ENCODE peak calls at places on chromosomes 6 and 20, in seven cellular contexts. One of them, this sample, is unnamed.

GRCh38 chr6:117463762-117464665 is 18.5 kb upstream of the DCBLD1 start:
- DNase-seq in heart left ventricle: no peak
- DNase-seq in AG10803: peak
- DNase-seq in HCT116: no peak
- DNase-seq in uterus: no peak
- DNase-seq in thoracic aorta: no peak
- DNase-seq in neural crest cell: no peak
- DNase-seq in this sample: no peak

GRCh38 chr6:139595183-139595582 is 220.7 kb upstream of the CITED2 start:
- DNase-seq in neural crest cell: no peak
- DNase-seq in uterus: no peak
- DNase-seq in thoracic aorta: no peak
- DNase-seq in heart left ventricle: no peak
- DNase-seq in AG10803: peak
- DNase-seq in HCT116: no peak
- DNase-seq in this sample: no peak

GRCh38 chr20:51978081-51978501 is 175.8 kb upstream of the SALL4 start:
- DNase-seq in AG10803: no peak
- DNase-seq in uterus: no peak
- DNase-seq in heart left ventricle: no peak
- DNase-seq in neural crest cell: no peak
- DNase-seq in HCT116: no peak
- DNase-seq in thoracic aorta: no peak
- DNase-seq in this sample: no peak

GRCh38 chr20:2838170-2838797 is 2.2 kb downstream of the PCED1A start:
- DNase-seq in heart left ventricle: no peak
- DNase-seq in neural crest cell: no peak
- DNase-seq in uterus: no peak
- DNase-seq in HCT116: no peak
- DNase-seq in AG10803: no peak
- DNase-seq in thoracic aorta: no peak
- DNase-seq in this sample: no peak

GRCh38 chr6:34520645-34521462 is 35.3 kb downstream of the SPDEF start:
- DNase-seq in neural crest cell: no peak
- DNase-seq in AG10803: no peak
- DNase-seq in heart left ventricle: peak
- DNase-seq in HCT116: no peak
- DNase-seq in thoracic aorta: no peak
- DNase-seq in uterus: no peak
- DNase-seq in this sample: no peak

GRCh38 chr6:91565207-91565606 is 978.3 kb upstream of the MAP3K7 start:
- DNase-seq in HCT116: no peak
- DNase-seq in AG10803: no peak
- DNase-seq in heart left ventricle: no peak
- DNase-seq in thoracic aorta: no peak
- DNase-seq in uterus: no peak
- DNase-seq in neural crest cell: no peak
- DNase-seq in this sample: no peak

GRCh38 chr20:33936651-33937050 is 57.1 kb upstream of the RALY start:
- DNase-seq in heart left ventricle: no peak
- DNase-seq in AG10803: no peak
- DNase-seq in HCT116: no peak
- DNase-seq in neural crest cell: no peak
- DNase-seq in thoracic aorta: no peak
- DNase-seq in uterus: no peak
- DNase-seq in this sample: no peak

GRCh38 chr6:124056884-124057283 is 253.2 kb downstream of the NKAIN2 start:
- DNase-seq in AG10803: no peak
- DNase-seq in thoracic aorta: no peak
- DNase-seq in neural crest cell: no peak
- DNase-seq in HCT116: no peak
- DNase-seq in heart left ventricle: no peak
- DNase-seq in uterus: no peak
- DNase-seq in this sample: no peak

GRCh38 chr20:8018928-8019177 is 708 bp downstream of the TMX4 start:
- DNase-seq in neural crest cell: no peak
- DNase-seq in thoracic aorta: no peak
- DNase-seq in heart left ventricle: no peak
- DNase-seq in AG10803: peak
- DNase-seq in HCT116: no peak
- DNase-seq in uterus: no peak
- DNase-seq in this sample: no peak

GRCh38 chr20:15047100-15047499 is 709.7 kb upstream of the FLRT3 start:
- DNase-seq in HCT116: no peak
- DNase-seq in uterus: no peak
- DNase-seq in AG10803: no peak
- DNase-seq in thoracic aorta: no peak
- DNase-seq in heart left ventricle: no peak
- DNase-seq in neural crest cell: no peak
- DNase-seq in this sample: no peak

GRCh38 chr6:111482236-111482958 is 621 bp downstream of the REV3L start:
- DNase-seq in neural crest cell: peak
- DNase-seq in HCT116: no peak
- DNase-seq in AG10803: peak
- DNase-seq in thoracic aorta: peak
- DNase-seq in uterus: peak
- DNase-seq in heart left ventricle: peak
- DNase-seq in this sample: peak

GRCh38 chr6:75196051-75196743 is 9.7 kb downstream of the COL12A1 start:
- DNase-seq in heart left ventricle: no peak
- DNase-seq in AG10803: peak
- DNase-seq in uterus: no peak
- DNase-seq in neural crest cell: no peak
- DNase-seq in thoracic aorta: no peak
- DNase-seq in HCT116: no peak
- DNase-seq in this sample: no peak

GRCh38 chr6:15776458-15776980 is 113.7 kb upstream of the DTNBP1 start:
- DNase-seq in heart left ventricle: no peak
- DNase-seq in thoracic aorta: no peak
- DNase-seq in AG10803: no peak
- DNase-seq in neural crest cell: no peak
- DNase-seq in uterus: no peak
- DNase-seq in HCT116: no peak
- DNase-seq in this sample: no peak

GRCh38 chr6:18503588-18504231 is 116.6 kb downstream of the RNF144B start:
- DNase-seq in AG10803: peak
- DNase-seq in neural crest cell: peak
- DNase-seq in heart left ventricle: peak
- DNase-seq in thoracic aorta: no peak
- DNase-seq in uterus: peak
- DNase-seq in HCT116: peak
- DNase-seq in this sample: no peak
- TF ChIP-seq CTCF in AG10803: peak
- TF ChIP-seq CTCF in neural crest cell: peak
- TF ChIP-seq CTCF in heart left ventricle: peak
- TF ChIP-seq CTCF in thoracic aorta: peak
- TF ChIP-seq CTCF in uterus: peak
- TF ChIP-seq CTCF in HCT116: peak
- TF ChIP-seq CTCF in this sample: peak

DNA sequence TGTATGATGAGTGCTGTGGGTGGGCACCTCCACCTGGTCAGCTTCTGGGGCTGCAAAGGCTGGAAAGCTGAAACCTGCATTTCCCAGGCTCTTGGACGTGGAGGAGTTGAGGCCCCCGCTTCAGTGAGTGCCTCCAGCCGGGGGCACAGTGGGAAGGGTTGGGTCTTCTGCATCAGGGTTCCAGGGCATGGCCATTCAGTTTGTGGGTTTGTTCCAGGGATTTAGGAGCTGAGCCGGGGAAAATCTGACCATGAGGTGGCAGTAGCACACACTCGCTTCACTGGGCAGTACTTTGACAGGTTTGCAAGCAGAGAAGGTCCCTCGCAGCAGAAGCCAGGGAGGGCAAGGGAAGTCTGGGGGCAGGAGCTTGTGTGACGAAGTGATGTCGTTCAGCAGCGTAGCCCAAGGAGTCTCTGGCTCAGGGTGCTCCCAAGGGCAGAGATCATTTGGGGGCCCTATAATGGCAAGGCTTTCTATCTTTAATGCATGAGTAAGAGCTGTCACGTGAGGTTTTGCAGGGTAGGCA is 69.5 kb upstream of the SULF2 start:
- DNase-seq in heart left ventricle: no peak
- DNase-seq in HCT116: peak
- DNase-seq in neural crest cell: peak
- DNase-seq in uterus: no peak
- DNase-seq in AG10803: peak
- DNase-seq in thoracic aorta: no peak
- DNase-seq in this sample: no peak
- TF ChIP-seq CTCF in heart left ventricle: peak
- TF ChIP-seq CTCF in HCT116: peak
- TF ChIP-seq CTCF in neural crest cell: peak
- TF ChIP-seq CTCF in uterus: no peak
- TF ChIP-seq CTCF in AG10803: peak
- TF ChIP-seq CTCF in thoracic aorta: no peak
- TF ChIP-seq CTCF in this sample: no peak

GRCh38 chr6:166516256-166516655 is 70.2 kb downstream of the RAMACL start:
- DNase-seq in neural crest cell: no peak
- DNase-seq in heart left ventricle: no peak
- DNase-seq in HCT116: no peak
- DNase-seq in uterus: no peak
- DNase-seq in thoracic aorta: no peak
- DNase-seq in AG10803: no peak
- DNase-seq in this sample: no peak

GRCh38 chr6:166512567-166512966 is 73.9 kb downstream of the RAMACL start:
- DNase-seq in HCT116: peak
- DNase-seq in AG10803: no peak
- DNase-seq in neural crest cell: no peak
- DNase-seq in uterus: no peak
- DNase-seq in thoracic aorta: no peak
- DNase-seq in heart left ventricle: no peak
- DNase-seq in this sample: no peak

GRCh38 chr6:166515072-166515810 is 71.2 kb downstream of the RAMACL start:
- DNase-seq in HCT116: peak
- DNase-seq in heart left ventricle: no peak
- DNase-seq in AG10803: peak
- DNase-seq in thoracic aorta: no peak
- DNase-seq in uterus: no peak
- DNase-seq in neural crest cell: no peak
- DNase-seq in this sample: no peak

GRCh38 chr6:166511316-166511715 is 75.2 kb downstream of the RAMACL start:
- DNase-seq in AG10803: peak
- DNase-seq in thoracic aorta: no peak
- DNase-seq in neural crest cell: no peak
- DNase-seq in HCT116: no peak
- DNase-seq in uterus: no peak
- DNase-seq in heart left ventricle: no peak
- DNase-seq in this sample: no peak

DNA sequence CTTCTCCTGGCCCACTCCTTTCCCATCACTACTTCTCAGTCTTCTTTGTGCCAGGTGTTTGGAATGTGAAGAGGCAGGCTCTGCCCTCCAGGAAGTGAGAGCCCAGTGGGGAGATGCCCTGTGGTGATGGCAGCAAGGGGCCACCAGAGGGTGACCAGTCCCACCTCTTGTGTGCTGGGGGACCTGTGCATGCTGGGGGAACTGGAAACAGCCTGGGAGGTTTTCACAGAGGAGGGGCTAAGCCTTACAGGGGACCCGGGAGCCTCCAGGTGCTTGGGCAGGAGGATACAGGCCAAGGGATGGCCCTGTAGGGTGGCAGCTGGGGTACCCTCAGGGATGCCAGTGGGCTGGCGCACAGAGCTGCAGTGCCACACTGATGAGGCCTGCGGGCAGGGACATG is 72.3 kb downstream of the RAMACL start:
- DNase-seq in uterus: no peak
- DNase-seq in neural crest cell: no peak
- DNase-seq in AG10803: no peak
- DNase-seq in HCT116: no peak
- DNase-seq in heart left ventricle: no peak
- DNase-seq in thoracic aorta: no peak
- DNase-seq in this sample: no peak
- TF ChIP-seq CTCF in uterus: no peak
- TF ChIP-seq CTCF in neural crest cell: no peak
- TF ChIP-seq CTCF in AG10803: peak
- TF ChIP-seq CTCF in HCT116: no peak
- TF ChIP-seq CTCF in heart left ventricle: peak
- TF ChIP-seq CTCF in thoracic aorta: no peak
- TF ChIP-seq CTCF in this sample: no peak

DNA sequence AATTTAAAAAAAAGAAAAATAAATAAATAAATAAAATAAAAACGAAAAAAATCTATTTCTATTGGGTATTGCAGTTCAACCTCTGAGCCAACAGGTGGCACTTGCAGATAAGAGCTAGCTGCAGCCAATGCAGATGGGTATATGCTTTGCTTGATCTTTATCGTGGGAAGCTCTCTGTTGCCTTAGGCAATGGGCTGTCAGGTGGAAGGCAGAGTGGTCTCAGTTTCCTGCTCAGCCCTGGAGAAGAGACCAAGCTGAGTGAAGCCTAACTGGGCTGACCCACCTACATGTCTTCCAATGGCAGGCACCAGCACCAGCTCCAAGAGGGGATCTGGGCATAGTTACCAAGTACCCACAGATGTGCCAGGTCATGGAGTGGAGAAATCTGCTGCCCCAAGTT is 95.0 kb downstream of the AK9 start:
- DNase-seq in AG10803: peak
- DNase-seq in thoracic aorta: no peak
- DNase-seq in neural crest cell: no peak
- DNase-seq in uterus: no peak
- DNase-seq in heart left ventricle: no peak
- DNase-seq in HCT116: peak
- DNase-seq in this sample: no peak
- TF ChIP-seq CTCF in AG10803: peak
- TF ChIP-seq CTCF in thoracic aorta: no peak
- TF ChIP-seq CTCF in neural crest cell: peak
- TF ChIP-seq CTCF in uterus: no peak
- TF ChIP-seq CTCF in heart left ventricle: peak
- TF ChIP-seq CTCF in HCT116: peak
- TF ChIP-seq CTCF in this sample: no peak

This sample was measured in natural killer cell.